ENCODE peak calls at places on chromosomes 13 and 19, in four cellular contexts. One of them, this sample, is unnamed.

GRCh38 chr13:110234532-110234931 is 72.4 kb downstream of the COL4A1 start:
- DNase-seq in right lobe of liver: no peak
- DNase-seq in tibial nerve: no peak
- DNase-seq in tibial artery: no peak
- DNase-seq in this sample: no peak

GRCh38 chr13:105452895-105453294 is 1082.6 kb downstream of the EFNB2 start:
- DNase-seq in right lobe of liver: no peak
- DNase-seq in tibial nerve: no peak
- DNase-seq in tibial artery: no peak
- DNase-seq in this sample: no peak

GRCh38 chr13:97275265-97275664 is 53.1 kb downstream of the MBNL2 start:
- DNase-seq in right lobe of liver: no peak
- DNase-seq in tibial nerve: no peak
- DNase-seq in tibial artery: no peak
- DNase-seq in this sample: no peak

GRCh38 chr19:19526581-19527370 is 1.9 kb upstream of the YJEFN3 start:
- DNase-seq in right lobe of liver: no peak
- DNase-seq in tibial nerve: no peak
- DNase-seq in tibial artery: no peak
- DNase-seq in this sample: no peak

GRCh38 chr19:58562126-58563033 is 4.0 kb upstream of the UBE2M start:
- DNase-seq in right lobe of liver: no peak
- DNase-seq in tibial nerve: no peak
- DNase-seq in tibial artery: peak
- DNase-seq in this sample: no peak

GRCh38 chr19:30670011-30670329 is 297.8 kb downstream of the ZNF536 start:
- DNase-seq in right lobe of liver: no peak
- DNase-seq in tibial nerve: no peak
- DNase-seq in tibial artery: no peak
- DNase-seq in this sample: peak

GRCh38 chr13:39952244-39953233 is 297.1 kb downstream of the COG6 start:
- DNase-seq in right lobe of liver: no peak
- DNase-seq in tibial nerve: no peak
- DNase-seq in tibial artery: no peak
- DNase-seq in this sample: no peak

GRCh38 chr19:55482128-55482961 is 2.6 kb upstream of the NAT14 start:
- DNase-seq in right lobe of liver: no peak
- DNase-seq in tibial nerve: no peak
- DNase-seq in tibial artery: no peak
- DNase-seq in this sample: no peak

GRCh38 chr13:94433055-94433947 is 46.2 kb downstream of the DCT start:
- DNase-seq in right lobe of liver: no peak
- DNase-seq in tibial nerve: no peak
- DNase-seq in tibial artery: no peak
- DNase-seq in this sample: no peak

GRCh38 chr13:98141938-98142426 is 912 bp upstream of the FARP1 start:
- DNase-seq in right lobe of liver: peak
- DNase-seq in tibial nerve: no peak
- DNase-seq in tibial artery: peak
- DNase-seq in this sample: peak

GRCh38 chr13:79311456-79311855 is 94.6 kb downstream of the RBM26 start:
- DNase-seq in right lobe of liver: no peak
- DNase-seq in tibial nerve: no peak
- DNase-seq in tibial artery: no peak
- DNase-seq in this sample: no peak

GRCh38 chr13:30376426-30377311 is 45.6 kb upstream of the UBE2L5 start:
- DNase-seq in right lobe of liver: no peak
- DNase-seq in tibial nerve: no peak
- DNase-seq in tibial artery: peak
- DNase-seq in this sample: no peak

GRCh38 chr13:33639158-33639557 is 178.8 kb upstream of the RFC3 start:
- DNase-seq in right lobe of liver: no peak
- DNase-seq in tibial nerve: peak
- DNase-seq in tibial artery: peak
- DNase-seq in this sample: no peak

GRCh38 chr19:4375620-4376228 is 24.6 kb downstream of the SH3GL1 start:
- DNase-seq in right lobe of liver: no peak
- DNase-seq in tibial nerve: no peak
- DNase-seq in tibial artery: peak
- DNase-seq in this sample: no peak
- TF ChIP-seq CTCF in right lobe of liver: no peak
- TF ChIP-seq CTCF in tibial nerve: peak
- TF ChIP-seq CTCF in tibial artery: peak
- TF ChIP-seq CTCF in this sample: no peak

DNA sequence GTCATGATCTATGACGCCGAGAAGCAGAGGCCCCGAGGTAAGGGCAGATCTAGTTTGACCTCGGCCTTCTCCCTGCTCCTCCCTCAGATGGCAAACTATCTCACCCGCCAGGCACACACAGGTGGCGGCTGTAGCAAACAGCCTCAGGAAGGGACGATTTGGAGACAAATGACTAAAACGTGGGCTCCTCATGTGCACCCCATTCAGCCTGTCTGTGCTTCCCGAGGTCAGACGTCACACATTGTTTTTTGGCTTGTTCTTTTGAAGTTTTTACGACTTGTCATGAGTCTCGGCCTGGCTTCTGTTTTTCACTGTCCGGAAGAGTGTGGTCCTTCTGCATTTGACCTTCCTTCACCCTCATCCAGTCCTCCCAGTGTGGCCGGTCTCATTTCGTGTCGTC is 15.0 kb downstream of the DAZAP1 start:
- DNase-seq in right lobe of liver: no peak
- DNase-seq in tibial nerve: no peak
- DNase-seq in tibial artery: no peak
- DNase-seq in this sample: no peak
- H3K27ac ChIP-seq in right lobe of liver: no peak
- H3K27ac ChIP-seq in tibial nerve: no peak
- H3K27ac ChIP-seq in tibial artery: no peak
- H3K27ac ChIP-seq in this sample: no peak

GRCh38 chr19:14555918-14556661 is 15.8 kb downstream of the NDUFB7 start:
- DNase-seq in right lobe of liver: no peak
- DNase-seq in tibial nerve: no peak
- DNase-seq in tibial artery: no peak
- DNase-seq in this sample: no peak

GRCh38 chr19:14558370-14559066 is 13.3 kb downstream of the NDUFB7 start:
- DNase-seq in right lobe of liver: no peak
- DNase-seq in tibial nerve: no peak
- DNase-seq in tibial artery: no peak
- DNase-seq in this sample: no peak

GRCh38 chr19:14553939-14554243 is 18.0 kb downstream of the NDUFB7 start:
- DNase-seq in right lobe of liver: no peak
- DNase-seq in tibial nerve: no peak
- DNase-seq in tibial artery: no peak
- DNase-seq in this sample: no peak

GRCh38 chr19:14554382-14554812 is 17.5 kb downstream of the NDUFB7 start:
- DNase-seq in right lobe of liver: peak
- DNase-seq in tibial nerve: no peak
- DNase-seq in tibial artery: no peak
- DNase-seq in this sample: no peak

DNA sequence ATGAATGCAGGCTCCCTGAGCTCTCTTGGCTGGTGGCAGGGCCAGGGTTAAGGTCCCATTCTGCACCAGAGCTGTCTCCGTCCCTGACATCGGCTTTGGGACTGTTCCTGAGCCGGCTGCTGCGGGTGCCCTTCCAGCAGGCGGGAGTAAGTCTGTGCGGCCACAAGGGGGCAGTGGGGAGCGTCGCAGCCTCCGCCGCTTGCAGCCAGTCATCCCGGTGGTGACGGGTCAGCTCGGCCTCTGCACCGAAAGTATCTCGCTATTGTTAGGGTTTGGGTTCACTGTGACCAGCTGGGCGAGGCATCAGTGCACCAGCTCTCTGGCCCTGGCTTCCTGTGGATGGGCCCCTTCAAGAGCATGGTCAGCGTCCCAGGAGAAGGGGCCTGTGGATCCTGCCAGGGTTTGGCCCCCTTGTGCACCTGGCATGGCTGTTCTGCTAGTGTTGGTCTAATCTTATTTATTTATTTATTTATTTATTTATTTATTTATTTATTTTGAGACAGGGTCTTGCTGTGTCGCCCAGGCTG is 15.1 kb downstream of the NDUFB7 start:
- DNase-seq in right lobe of liver: peak
- DNase-seq in tibial nerve: peak
- DNase-seq in tibial artery: peak
- DNase-seq in this sample: no peak
- H3K4me3 ChIP-seq in right lobe of liver: no peak
- H3K4me3 ChIP-seq in tibial nerve: no peak
- H3K4me3 ChIP-seq in tibial artery: peak
- H3K4me3 ChIP-seq in this sample: peak

GRCh38 chr19:8307965-8308866 is at the start of gene CD320:
- DNase-seq in right lobe of liver: peak
- DNase-seq in tibial nerve: peak
- DNase-seq in tibial artery: peak
- DNase-seq in this sample: peak
- TF ChIP-seq CTCF in right lobe of liver: no peak
- TF ChIP-seq CTCF in tibial nerve: no peak
- TF ChIP-seq CTCF in tibial artery: no peak
- TF ChIP-seq CTCF in this sample: no peak

GRCh38 chr19:46413262-46414031 is at the start of gene CCDC8:
- DNase-seq in right lobe of liver: no peak
- DNase-seq in tibial nerve: peak
- DNase-seq in tibial artery: peak
- DNase-seq in this sample: peak
- H3K27ac ChIP-seq in right lobe of liver: no peak
- H3K27ac ChIP-seq in tibial nerve: no peak
- H3K27ac ChIP-seq in tibial artery: peak
- H3K27ac ChIP-seq in this sample: peak

GRCh38 chr19:46862504-46862835 is 1.7 kb downstream of the ARHGAP35 start:
- DNase-seq in right lobe of liver: no peak
- DNase-seq in tibial nerve: no peak
- DNase-seq in tibial artery: no peak
- DNase-seq in this sample: no peak

GRCh38 chr19:46860846-46861690 is at the start of gene ARHGAP35:
- DNase-seq in right lobe of liver: peak
- DNase-seq in tibial nerve: no peak
- DNase-seq in tibial artery: no peak
- DNase-seq in this sample: no peak

GRCh38 chr19:46861691-46862503 is 1.1 kb downstream of the ARHGAP35 start:
- DNase-seq in right lobe of liver: peak
- DNase-seq in tibial nerve: no peak
- DNase-seq in tibial artery: no peak
- DNase-seq in this sample: no peak

GRCh38 chr19:46863818-46864629 is 3.2 kb downstream of the ARHGAP35 start:
- DNase-seq in right lobe of liver: peak
- DNase-seq in tibial nerve: no peak
- DNase-seq in tibial artery: no peak
- DNase-seq in this sample: no peak

GRCh38 chr19:46862974-46863632 is 2.3 kb downstream of the ARHGAP35 start:
- DNase-seq in right lobe of liver: peak
- DNase-seq in tibial nerve: no peak
- DNase-seq in tibial artery: no peak
- DNase-seq in this sample: no peak
- H3K4me3 ChIP-seq in right lobe of liver: peak
- H3K4me3 ChIP-seq in tibial nerve: no peak
- H3K4me3 ChIP-seq in tibial artery: peak
- H3K4me3 ChIP-seq in this sample: peak

DNA sequence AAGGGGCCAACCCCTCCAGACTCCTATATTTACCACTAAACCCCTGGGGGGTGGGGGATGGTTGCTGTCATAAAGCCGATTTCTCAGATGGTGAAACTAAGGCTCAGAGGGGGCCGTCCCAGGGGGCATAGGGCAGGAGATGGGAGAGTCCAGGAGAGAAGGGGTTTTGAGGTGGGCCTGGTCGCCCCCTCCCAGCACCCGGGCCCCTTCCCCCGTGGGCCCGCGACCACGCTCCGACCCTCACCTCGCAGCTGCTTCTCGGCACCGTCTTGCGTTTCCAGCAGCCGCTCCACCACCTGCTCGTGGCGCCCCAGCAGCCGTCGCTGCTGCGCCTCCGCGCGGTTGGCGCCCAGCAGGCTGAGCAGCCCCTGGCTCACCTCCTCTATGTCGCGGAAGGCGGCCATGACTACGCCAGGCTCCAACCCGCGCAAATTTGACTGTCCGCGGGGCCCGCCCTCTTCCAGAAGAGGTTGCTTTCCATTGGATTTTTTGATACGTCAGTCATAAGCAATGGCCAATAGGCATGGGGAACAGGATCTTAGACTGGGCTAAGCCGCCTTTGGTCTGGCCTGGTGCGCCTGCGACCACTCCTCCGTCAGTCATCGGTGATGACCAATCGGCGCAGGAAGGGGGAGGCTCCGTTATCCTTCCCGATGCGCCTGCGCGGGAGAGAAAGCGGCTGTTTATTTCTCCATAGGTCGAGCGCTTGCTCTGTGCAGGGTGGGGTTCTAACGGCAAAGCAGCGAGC is at the start of gene SPC24:
- DNase-seq in right lobe of liver: peak
- DNase-seq in tibial nerve: peak
- DNase-seq in tibial artery: peak
- DNase-seq in this sample: peak
- TF ChIP-seq CTCF in right lobe of liver: no peak
- TF ChIP-seq CTCF in tibial nerve: no peak
- TF ChIP-seq CTCF in tibial artery: no peak
- TF ChIP-seq CTCF in this sample: no peak

GRCh38 chr13:25065974-25066770 is 29.8 kb upstream of the PABPC3 start:
- DNase-seq in right lobe of liver: no peak
- DNase-seq in tibial nerve: no peak
- DNase-seq in tibial artery: no peak
- DNase-seq in this sample: no peak

GRCh38 chr13:25069911-25070310 is 26.0 kb upstream of the PABPC3 start:
- DNase-seq in right lobe of liver: no peak
- DNase-seq in tibial nerve: no peak
- DNase-seq in tibial artery: no peak
- DNase-seq in this sample: no peak

GRCh38 chr13:25069236-25069635 is 26.7 kb upstream of the PABPC3 start:
- DNase-seq in right lobe of liver: no peak
- DNase-seq in tibial nerve: no peak
- DNase-seq in tibial artery: no peak
- DNase-seq in this sample: no peak

GRCh38 chr13:25067054-25067453 is 28.9 kb upstream of the PABPC3 start:
- DNase-seq in right lobe of liver: no peak
- DNase-seq in tibial nerve: no peak
- DNase-seq in tibial artery: no peak
- DNase-seq in this sample: no peak

GRCh38 chr13:25068810-25069209 is 27.1 kb upstream of the PABPC3 start:
- DNase-seq in right lobe of liver: no peak
- DNase-seq in tibial nerve: no peak
- DNase-seq in tibial artery: no peak
- DNase-seq in this sample: no peak
- H3K27ac ChIP-seq in right lobe of liver: no peak
- H3K27ac ChIP-seq in tibial nerve: no peak
- H3K27ac ChIP-seq in tibial artery: no peak
- H3K27ac ChIP-seq in this sample: no peak

DNA sequence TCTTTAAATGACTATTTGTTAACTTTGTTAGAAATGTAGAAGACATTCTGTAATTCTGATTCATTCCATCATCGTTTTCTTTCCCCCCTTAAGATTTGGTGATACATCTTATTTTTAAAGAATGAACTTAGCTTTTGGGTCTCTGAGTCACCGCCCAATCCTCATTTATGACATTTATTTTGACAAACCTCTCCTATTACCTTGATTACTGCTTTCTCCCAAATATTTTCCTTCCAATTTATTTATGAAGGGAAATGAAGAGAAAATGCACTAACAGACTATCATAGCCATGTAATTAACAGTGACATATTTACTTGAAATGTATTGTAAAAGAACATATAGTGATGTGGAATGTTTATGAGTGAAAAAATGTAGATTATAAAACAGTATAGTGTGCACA is 241.6 kb downstream of the DCLK1 start:
- DNase-seq in right lobe of liver: no peak
- DNase-seq in tibial nerve: no peak
- DNase-seq in tibial artery: no peak
- DNase-seq in this sample: no peak
- H3K4me3 ChIP-seq in right lobe of liver: no peak
- H3K4me3 ChIP-seq in tibial nerve: no peak
- H3K4me3 ChIP-seq in tibial artery: no peak
- H3K4me3 ChIP-seq in this sample: no peak

This sample was measured in coronary artery.